ENCODE peak calls at places on chromosomes 2 and 18, in five cellular contexts. O, X, R, L and K are unnamed samples.

GRCh38 chr2:121160366-121160765 is 124.6 kb downstream of the TFCP2L1 start:
- DNase-seq in O (no peak), X (no peak), R (no peak), L (no peak), K (no peak)

GRCh38 chr2:213500881-213501280 is 216.6 kb downstream of the SPAG16 start:
- DNase-seq in O (no peak), X (no peak), R (no peak), L (no peak), K (no peak)

GRCh38 chr2:71000780-71001591 is 6.3 kb upstream of the TEX261 start:
- DNase-seq in O (peak), X (peak), R (peak), L (peak), K (peak)

GRCh38 chr2:39146022-39146421 is 25.2 kb upstream of the SOS1 start:
- DNase-seq in O (no peak), X (no peak), R (no peak), L (no peak), K (no peak)

GRCh38 chr2:96404446-96405373 is 69.1 kb downstream of the NCAPH start:
- DNase-seq in O (peak), X (no peak), R (no peak), L (peak), K (peak)

GRCh38 chr2:99881901-99882591 is 260.3 kb downstream of the AFF3 start:
- DNase-seq in O (no peak), X (no peak), R (no peak), L (no peak), K (no peak)

GRCh38 chr2:234462218-234462992 is 34.5 kb downstream of the ARL4C start:
- DNase-seq in O (no peak), X (no peak), R (no peak), L (no peak), K (no peak)

GRCh38 chr18:55903911-55904310 is 315.9 kb upstream of the TCF4 start:
- DNase-seq in O (no peak), X (no peak), R (no peak), L (no peak), K (no peak)

GRCh38 chr2:13046557-13047165 is 329.9 kb downstream of the TRIB2 start:
- DNase-seq in O (no peak), X (no peak), R (no peak), L (no peak), K (no peak)

GRCh38 chr18:10081477-10081876 is 167.7 kb downstream of the VAPA start:
- DNase-seq in O (no peak), X (no peak), R (no peak), L (no peak), K (no peak)

GRCh38 chr2:15158117-15158516 is 403.0 kb downstream of the NBAS start:
- DNase-seq in O (no peak), X (no peak), R (no peak), L (no peak), K (no peak)

GRCh38 chr2:53559302-53559967 is 208.2 kb upstream of the CHAC2 start:
- DNase-seq in O (no peak), X (no peak), R (peak), L (no peak), K (peak)

GRCh38 chr2:27242614-27242951 is 20.3 kb downstream of the SLC30A3 start:
- DNase-seq in O (no peak), X (no peak), R (no peak), L (no peak), K (no peak)

GRCh38 chr18:48023334-48024008 is 93.0 kb upstream of the SMAD2 start:
- DNase-seq in O (peak), X (no peak), R (peak), L (peak), K (peak)

GRCh38 chr2:60934153-60934722 is 52.9 kb downstream of the REL start:
- DNase-seq in O (no peak), X (no peak), R (no peak), L (no peak), K (no peak)

GRCh38 chr2:211077216-211077764 is 520.9 kb downstream of the CPS1 start:
- DNase-seq in O (no peak), X (no peak), R (no peak), L (no peak), K (no peak)

GRCh38 chr2:47501374-47502200 is 98.6 kb downstream of the MSH2 start:
- DNase-seq in O (no peak), X (no peak), R (no peak), L (no peak), K (no peak)

GRCh38 chr18:59881728-59882685 is 17.8 kb upstream of the PMAIP1 start:
- DNase-seq in O (no peak), X (no peak), R (no peak), L (no peak), K (no peak)

GRCh38 chr2:6352906-6353515 is 512.7 kb downstream of the CMPK2 start:
- DNase-seq in O (no peak), X (peak), R (no peak), L (peak), K (peak)

GRCh38 chr18:79493211-79493800 is 97.6 kb downstream of the NFATC1 start:
- DNase-seq in O (no peak), X (peak), R (no peak), L (no peak), K (no peak)

GRCh38 chr18:2412261-2412660 is 159.0 kb downstream of the METTL4 start:
- DNase-seq in O (no peak), X (no peak), R (no peak), L (no peak), K (no peak)

DNA sequence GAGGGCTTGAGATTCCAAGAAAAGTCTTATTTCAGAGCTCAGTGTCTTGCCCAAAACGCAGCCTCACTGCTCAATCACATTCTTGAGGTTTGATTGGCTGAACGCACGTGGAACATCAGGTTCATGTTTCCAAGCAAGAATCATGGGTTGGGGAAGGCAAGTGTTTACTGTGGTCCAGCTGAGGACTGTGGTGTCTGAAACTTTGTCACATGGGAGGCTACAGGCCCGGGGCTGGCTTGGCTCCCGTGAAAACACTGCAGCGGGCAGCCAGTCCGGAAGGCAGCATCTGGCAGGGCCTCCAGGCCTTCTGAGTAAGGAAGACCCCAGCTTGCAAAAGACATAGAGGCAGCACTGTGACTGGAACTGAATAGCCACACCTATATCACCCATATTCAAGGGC is 84.7 kb downstream of the POLR1A start:
- DNase-seq in O (no peak), X (peak), R (no peak), L (no peak), K (no peak)
- TF ChIP-seq POLR2A in O (no peak), X (no peak), R (no peak), L (no peak), K (no peak)

DNA sequence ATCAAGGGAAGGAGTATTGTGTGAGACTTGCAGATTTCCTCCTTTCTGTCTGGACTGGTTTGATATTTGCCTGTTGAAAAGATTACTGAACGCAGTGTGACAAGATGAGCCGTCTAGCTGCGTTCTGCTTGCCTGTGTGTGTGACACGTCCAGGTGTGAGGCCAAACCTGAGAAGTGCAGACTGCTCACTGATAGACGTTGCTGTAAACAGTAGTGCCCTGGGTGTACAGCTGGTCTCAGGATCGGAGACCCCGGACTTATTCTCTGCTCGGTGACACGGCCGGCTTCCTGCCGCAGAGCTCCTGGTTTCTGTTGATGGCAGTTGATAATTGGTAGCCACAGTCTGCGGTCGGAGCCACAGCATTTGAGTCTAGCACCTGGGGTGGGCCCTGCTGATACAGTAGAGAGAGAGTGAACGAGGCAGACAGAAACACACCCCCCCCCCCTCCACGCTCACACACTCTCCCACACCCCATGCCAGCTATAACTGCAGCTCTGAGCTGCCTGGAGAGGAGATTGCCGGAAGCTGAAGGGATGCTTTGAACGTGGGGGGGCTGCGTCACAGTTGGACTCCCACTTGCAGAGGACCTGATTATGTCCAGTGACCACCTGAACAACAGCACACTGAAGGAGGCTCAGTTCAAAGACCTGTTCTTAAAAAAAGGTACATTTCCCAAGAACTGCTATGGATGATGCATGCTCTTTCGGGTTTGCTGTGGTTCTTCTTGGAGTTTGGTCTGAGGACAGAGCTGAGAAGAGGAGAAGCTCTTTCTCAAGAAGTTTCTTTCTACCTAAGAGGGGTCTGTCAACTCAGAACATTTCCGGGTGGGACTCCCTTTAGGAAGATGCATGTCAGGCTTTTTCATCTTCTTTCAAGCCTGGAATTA is 114.0 kb downstream of the FAM210A start:
- DNase-seq in O (no peak), X (peak), R (no peak), L (no peak), K (no peak)
- TF ChIP-seq POLR2A in O (no peak), X (peak), R (no peak), L (no peak), K (no peak)

GRCh38 chr2:10885479-10885863 is 26.3 kb upstream of the KCNF1 start:
- DNase-seq in O (no peak), X (no peak), R (no peak), L (no peak), K (no peak)
- TF ChIP-seq POLR2A in O (no peak), X (no peak), R (no peak), L (no peak), K (no peak)

GRCh38 chr18:33132657-33133056 is 307.9 kb downstream of the CCDC178 start:
- DNase-seq in O (no peak), X (no peak), R (no peak), L (no peak), K (no peak)

GRCh38 chr18:33135951-33136660 is 304.4 kb downstream of the CCDC178 start:
- DNase-seq in O (no peak), X (no peak), R (no peak), L (no peak), K (no peak)
- TF ChIP-seq POLR2A in O (no peak), X (no peak), R (no peak), L (no peak), K (no peak)

GRCh38 chr2:240685771-240686371 is 3.2 kb upstream of the AQP12B start:
- DNase-seq in O (no peak), X (no peak), R (no peak), L (peak), K (no peak)
- TF ChIP-seq POLR2A in O (no peak), X (no peak), R (no peak), L (no peak), K (no peak)

GRCh38 chr2:69829243-69830044 is at the start of gene GMCL1:
- DNase-seq in O (peak), X (peak), R (peak), L (peak), K (peak)
- TF ChIP-seq POLR2A in O (peak), X (peak), R (peak), L (peak), K (peak)

DNA sequence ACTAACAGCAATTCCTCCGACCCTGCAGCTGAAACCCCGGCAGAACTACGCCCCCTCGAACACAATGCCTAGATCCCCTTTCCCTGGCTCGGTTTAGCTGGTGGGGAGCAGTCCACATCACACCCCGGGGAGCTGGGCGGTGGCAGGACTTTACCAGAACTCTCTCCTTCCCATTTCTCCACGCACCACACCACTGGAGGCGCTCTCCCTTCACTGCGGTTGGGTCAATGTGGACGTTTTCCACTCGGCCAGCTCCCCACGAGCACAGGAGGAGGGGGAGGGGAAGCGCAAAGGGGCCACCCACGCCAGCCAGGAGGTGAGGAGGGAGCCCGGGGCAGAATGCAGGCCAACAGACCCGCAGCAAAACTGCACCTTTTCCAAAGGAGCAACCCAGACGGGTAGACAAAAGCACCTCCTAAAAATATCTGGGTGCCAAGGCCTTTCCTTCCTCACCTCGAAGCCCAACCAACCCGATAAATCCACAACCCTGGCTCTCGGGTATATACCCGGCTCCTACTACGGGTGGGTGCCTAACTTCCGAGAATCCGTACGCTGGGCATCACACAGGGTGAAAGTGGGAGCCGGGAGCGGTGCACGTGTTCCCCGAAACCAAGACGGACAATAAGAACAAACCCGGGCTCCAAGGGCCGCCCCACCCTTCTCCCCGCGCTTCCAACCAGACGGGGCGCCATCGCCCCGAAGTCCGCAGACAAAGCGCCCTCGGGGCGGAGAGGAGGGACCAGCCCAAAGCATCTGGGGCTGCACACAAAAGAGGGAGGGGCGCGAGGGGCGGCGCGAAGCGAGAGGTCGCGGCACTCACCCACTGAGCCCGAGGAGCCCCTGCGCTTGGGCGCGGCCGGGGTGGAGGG is 1.1 kb downstream of the RTN4 start:
- DNase-seq in O (peak), X (peak), R (peak), L (peak), K (no peak)
- TF ChIP-seq POLR2A in O (peak), X (no peak), R (peak), L (peak), K (peak)

GRCh38 chr2:44244135-44244871 is 31.0 kb upstream of the SLC3A1 start:
- DNase-seq in O (peak), X (no peak), R (peak), L (peak), K (peak)
- TF ChIP-seq POLR2A in O (no peak), X (no peak), R (no peak), L (no peak), K (no peak)